ENCODE peak calls at places on chromosomes 11 and 22, in five cellular contexts. One of them, this sample, is unnamed.

GRCh38 chr11:134337051-134337450 is 5.3 kb downstream of the GLB1L2 start:
- DNase-seq in GM12878: no peak
- DNase-seq in H1: no peak
- DNase-seq in HCT116: no peak
- DNase-seq in K562: no peak
- DNase-seq in this sample: no peak

GRCh38 chr11:130808541-130808940 is 107.7 kb downstream of the SNX19 start:
- DNase-seq in GM12878: no peak
- DNase-seq in H1: no peak
- DNase-seq in HCT116: no peak
- DNase-seq in K562: no peak
- DNase-seq in this sample: no peak

GRCh38 chr11:88115828-88116410 is 59.3 kb downstream of the RAB38 start:
- DNase-seq in GM12878: no peak
- DNase-seq in H1: no peak
- DNase-seq in HCT116: no peak
- DNase-seq in K562: no peak
- DNase-seq in this sample: no peak

GRCh38 chr11:110951609-110952008 is 239.4 kb upstream of the ARHGAP20 start:
- DNase-seq in GM12878: peak; percentile 19
- DNase-seq in H1: no peak
- DNase-seq in HCT116: no peak
- DNase-seq in K562: no peak
- DNase-seq in this sample: no peak

GRCh38 chr22:30866216-30866615 is 102.4 kb downstream of the MORC2 start:
- DNase-seq in GM12878: no peak
- DNase-seq in H1: no peak
- DNase-seq in HCT116: no peak
- DNase-seq in K562: peak; percentile 1
- DNase-seq in this sample: no peak

GRCh38 chr22:20629401-20629800 is 122.0 kb downstream of the MED15 start:
- DNase-seq in GM12878: no peak
- DNase-seq in H1: no peak
- DNase-seq in HCT116: no peak
- DNase-seq in K562: no peak
- DNase-seq in this sample: no peak

GRCh38 chr22:31734512-31734911 is 15.4 kb downstream of the PRR14L start:
- DNase-seq in GM12878: no peak
- DNase-seq in H1: no peak
- DNase-seq in HCT116: no peak
- DNase-seq in K562: no peak
- DNase-seq in this sample: peak; percentile 29

GRCh38 chr11:75524576-75525432 is 937 bp downstream of the GDPD5 start:
- DNase-seq in GM12878: no peak
- DNase-seq in H1: no peak
- DNase-seq in HCT116: no peak
- DNase-seq in K562: peak; percentile 57
- DNase-seq in this sample: no peak

GRCh38 chr11:78733031-78733430 is 158.4 kb upstream of the NARS2 start:
- DNase-seq in GM12878: no peak
- DNase-seq in H1: no peak
- DNase-seq in HCT116: no peak
- DNase-seq in K562: no peak
- DNase-seq in this sample: no peak

GRCh38 chr11:110200241-110200640 is 96.2 kb downstream of the RDX start:
- DNase-seq in GM12878: no peak
- DNase-seq in H1: no peak
- DNase-seq in HCT116: no peak
- DNase-seq in K562: no peak
- DNase-seq in this sample: no peak

GRCh38 chr11:80443177-80443576 is 1002.3 kb upstream of the TENM4 start:
- DNase-seq in GM12878: no peak
- DNase-seq in H1: no peak
- DNase-seq in HCT116: no peak
- DNase-seq in K562: no peak
- DNase-seq in this sample: no peak

GRCh38 chr22:32788884-32789624 is 12.5 kb upstream of the TIMP3 start:
- DNase-seq in GM12878: no peak
- DNase-seq in H1: no peak
- DNase-seq in HCT116: no peak
- DNase-seq in K562: no peak
- DNase-seq in this sample: peak; percentile 74

GRCh38 chr11:12050911-12051667 is 42.7 kb upstream of the DKK3 start:
- DNase-seq in GM12878: no peak
- DNase-seq in H1: no peak
- DNase-seq in HCT116: no peak
- DNase-seq in K562: no peak
- DNase-seq in this sample: no peak

GRCh38 chr11:32643526-32643925 is 59.9 kb downstream of the EIF3M start:
- DNase-seq in GM12878: no peak
- DNase-seq in H1: no peak
- DNase-seq in HCT116: no peak
- DNase-seq in K562: no peak
- DNase-seq in this sample: no peak

GRCh38 chr11:96246718-96247540 is 96.1 kb downstream of the MAML2 start:
- DNase-seq in GM12878: no peak
- DNase-seq in H1: no peak
- DNase-seq in HCT116: peak; percentile 63
- DNase-seq in K562: no peak
- DNase-seq in this sample: peak; percentile 86

GRCh38 chr11:102564110-102564509 is 33.6 kb upstream of the MMP7 start:
- DNase-seq in GM12878: no peak
- DNase-seq in H1: no peak
- DNase-seq in HCT116: peak; percentile 74
- DNase-seq in K562: no peak
- DNase-seq in this sample: peak; percentile 27

GRCh38 chr11:910044-910588 is 494 bp downstream of the CHID1 start:
- DNase-seq in GM12878: no peak
- DNase-seq in H1: no peak
- DNase-seq in HCT116: no peak
- DNase-seq in K562: no peak
- DNase-seq in this sample: no peak

GRCh38 chr22:38133331-38133730 is 22.8 kb upstream of the BAIAP2L2 start:
- DNase-seq in GM12878: no peak
- DNase-seq in H1: no peak
- DNase-seq in HCT116: no peak
- DNase-seq in K562: no peak
- DNase-seq in this sample: no peak

GRCh38 chr11:100741866-100742625 is 55.0 kb downstream of the ARHGAP42 start:
- DNase-seq in GM12878: no peak
- DNase-seq in H1: no peak
- DNase-seq in HCT116: no peak
- DNase-seq in K562: no peak
- DNase-seq in this sample: no peak

GRCh38 chr22:37910863-37911262 is 4.8 kb downstream of the MICALL1 start:
- DNase-seq in GM12878: no peak
- DNase-seq in H1: no peak
- DNase-seq in HCT116: no peak
- DNase-seq in K562: no peak
- DNase-seq in this sample: no peak

GRCh38 chr11:66317322-66317765 is 500 bp upstream of the CD248 start:
- DNase-seq in GM12878: no peak
- DNase-seq in H1: no peak
- DNase-seq in HCT116: no peak
- DNase-seq in K562: no peak
- DNase-seq in this sample: peak; percentile 18

GRCh38 chr11:35838071-35838470 is 105.8 kb upstream of the LDLRAD3 start:
- DNase-seq in GM12878: no peak
- DNase-seq in H1: no peak
- DNase-seq in HCT116: no peak
- DNase-seq in K562: no peak
- DNase-seq in this sample: no peak

GRCh38 chr11:116033931-116034553 is 529.8 kb upstream of the CADM1 start:
- DNase-seq in GM12878: no peak
- DNase-seq in H1: no peak
- DNase-seq in HCT116: no peak
- DNase-seq in K562: no peak
- DNase-seq in this sample: no peak

GRCh38 chr11:61150656-61151544 is 10.3 kb downstream of the VPS37C start:
- DNase-seq in GM12878: no peak
- DNase-seq in H1: no peak
- DNase-seq in HCT116: no peak
- DNase-seq in K562: no peak
- DNase-seq in this sample: no peak

GRCh38 chr11:12963789-12964536 is 45.2 kb upstream of the RASSF10 start:
- DNase-seq in GM12878: peak; percentile 7
- DNase-seq in H1: peak; percentile 49
- DNase-seq in HCT116: peak; percentile 59
- DNase-seq in K562: peak; percentile 89
- DNase-seq in this sample: peak; percentile 60

GRCh38 chr11:69840371-69841169 is 21.4 kb upstream of the FGF3 start:
- DNase-seq in GM12878: no peak
- DNase-seq in H1: no peak
- DNase-seq in HCT116: peak; percentile 76
- DNase-seq in K562: no peak
- DNase-seq in this sample: no peak

GRCh38 chr11:65482306-65482850 is 16.5 kb upstream of the MALAT1 start:
- DNase-seq in GM12878: no peak
- DNase-seq in H1: no peak
- DNase-seq in HCT116: no peak
- DNase-seq in K562: no peak
- DNase-seq in this sample: no peak

GRCh38 chr22:26321469-26321913 is 107.6 kb upstream of the ASPHD2 start:
- DNase-seq in GM12878: no peak
- DNase-seq in H1: no peak
- DNase-seq in HCT116: no peak
- DNase-seq in K562: peak; percentile 14
- DNase-seq in this sample: no peak

GRCh38 chr11:32555885-32556284 is 27.7 kb upstream of the EIF3M start:
- DNase-seq in GM12878: no peak
- DNase-seq in H1: no peak
- DNase-seq in HCT116: no peak
- DNase-seq in K562: no peak
- DNase-seq in this sample: no peak

GRCh38 chr22:50694766-50695420 is 22.3 kb downstream of the SHANK3 start:
- DNase-seq in GM12878: no peak
- DNase-seq in H1: no peak
- DNase-seq in HCT116: no peak
- DNase-seq in K562: no peak
- DNase-seq in this sample: no peak

GRCh38 chr11:36253238-36253637 is 36.0 kb downstream of the COMMD9 start:
- DNase-seq in GM12878: no peak
- DNase-seq in H1: no peak
- DNase-seq in HCT116: no peak
- DNase-seq in K562: no peak
- DNase-seq in this sample: no peak

GRCh38 chr11:46295312-46295995 is 18.0 kb downstream of the CREB3L1 start:
- DNase-seq in GM12878: no peak
- DNase-seq in H1: peak; percentile 64
- DNase-seq in HCT116: no peak
- DNase-seq in K562: peak; percentile 96
- DNase-seq in this sample: peak; percentile 27
- H2AFZ ChIP-seq in GM12878: peak overlapping the region; percentile 70
- H2AFZ ChIP-seq in H1: no peak overlapping the region
- H2AFZ ChIP-seq in HCT116: no peak overlapping the region
- H2AFZ ChIP-seq in K562: peak overlapping the region; percentile 86
- H2AFZ ChIP-seq in this sample: no peak overlapping the region

DNA sequence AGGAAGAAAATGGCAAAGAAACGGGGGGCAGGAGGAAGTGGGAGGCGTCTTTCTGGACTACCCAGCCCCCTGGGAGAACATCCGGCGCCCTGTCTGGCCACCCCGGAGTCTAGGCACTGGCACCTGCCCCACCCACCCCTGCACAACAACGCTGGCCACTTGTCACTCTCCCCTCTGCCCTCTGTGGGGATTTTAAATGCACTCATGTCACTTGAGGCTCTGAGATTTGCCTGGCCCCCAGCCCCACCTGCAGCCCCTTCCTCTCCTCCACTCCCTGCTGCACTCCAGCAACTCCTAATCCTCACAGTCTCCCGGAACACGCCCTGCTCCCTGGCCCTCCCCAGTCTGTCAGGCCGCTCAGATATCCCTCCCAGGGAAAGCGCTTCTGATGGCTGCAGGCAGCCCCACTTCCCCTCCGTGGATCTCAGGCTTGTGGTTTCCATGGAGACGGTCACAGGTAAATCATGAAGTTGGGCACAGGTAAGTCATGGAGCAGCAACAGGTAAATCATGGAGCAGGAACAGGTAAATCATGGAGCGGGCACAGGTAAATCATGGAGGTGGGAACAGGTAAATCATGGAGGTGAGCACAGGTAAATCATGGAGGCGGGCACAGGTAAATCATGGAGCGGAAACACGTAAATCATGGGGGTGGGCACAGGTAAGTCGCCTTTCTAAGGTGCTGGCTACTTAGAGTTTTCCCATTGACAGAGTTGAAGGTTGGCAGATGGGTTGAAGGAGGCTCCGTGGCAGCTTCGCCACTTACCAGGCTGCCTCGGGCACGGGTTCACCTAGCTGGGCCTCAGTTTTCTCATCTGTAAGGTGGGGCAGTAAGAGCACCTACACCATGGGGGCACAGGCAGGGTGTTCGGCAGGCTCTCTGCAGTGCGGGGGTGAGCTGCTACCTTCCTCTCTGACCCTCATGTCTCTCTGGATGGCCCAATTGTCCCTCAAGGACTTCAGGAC is 79.0 kb upstream of the SHISAL1 start:
- DNase-seq in GM12878: no peak
- DNase-seq in H1: no peak
- DNase-seq in HCT116: no peak
- DNase-seq in K562: no peak
- DNase-seq in this sample: no peak
- TF ChIP-seq ATF3 in GM12878: no peak
- TF ChIP-seq ATF3 in H1: no peak
- TF ChIP-seq ATF3 in HCT116: no peak
- TF ChIP-seq ATF3 in K562: no peak
- TF ChIP-seq ATF3 in this sample: no peak

GRCh38 chr22:46091277-46091977 is 58.9 kb upstream of the PPARA start:
- DNase-seq in GM12878: no peak
- DNase-seq in H1: no peak
- DNase-seq in HCT116: no peak
- DNase-seq in K562: no peak
- DNase-seq in this sample: no peak
- H2AFZ ChIP-seq in GM12878: no peak overlapping the region
- H2AFZ ChIP-seq in H1: no peak overlapping the region
- H2AFZ ChIP-seq in HCT116: no peak overlapping the region
- H2AFZ ChIP-seq in K562: no peak overlapping the region
- H2AFZ ChIP-seq in this sample: no peak overlapping the region

DNA sequence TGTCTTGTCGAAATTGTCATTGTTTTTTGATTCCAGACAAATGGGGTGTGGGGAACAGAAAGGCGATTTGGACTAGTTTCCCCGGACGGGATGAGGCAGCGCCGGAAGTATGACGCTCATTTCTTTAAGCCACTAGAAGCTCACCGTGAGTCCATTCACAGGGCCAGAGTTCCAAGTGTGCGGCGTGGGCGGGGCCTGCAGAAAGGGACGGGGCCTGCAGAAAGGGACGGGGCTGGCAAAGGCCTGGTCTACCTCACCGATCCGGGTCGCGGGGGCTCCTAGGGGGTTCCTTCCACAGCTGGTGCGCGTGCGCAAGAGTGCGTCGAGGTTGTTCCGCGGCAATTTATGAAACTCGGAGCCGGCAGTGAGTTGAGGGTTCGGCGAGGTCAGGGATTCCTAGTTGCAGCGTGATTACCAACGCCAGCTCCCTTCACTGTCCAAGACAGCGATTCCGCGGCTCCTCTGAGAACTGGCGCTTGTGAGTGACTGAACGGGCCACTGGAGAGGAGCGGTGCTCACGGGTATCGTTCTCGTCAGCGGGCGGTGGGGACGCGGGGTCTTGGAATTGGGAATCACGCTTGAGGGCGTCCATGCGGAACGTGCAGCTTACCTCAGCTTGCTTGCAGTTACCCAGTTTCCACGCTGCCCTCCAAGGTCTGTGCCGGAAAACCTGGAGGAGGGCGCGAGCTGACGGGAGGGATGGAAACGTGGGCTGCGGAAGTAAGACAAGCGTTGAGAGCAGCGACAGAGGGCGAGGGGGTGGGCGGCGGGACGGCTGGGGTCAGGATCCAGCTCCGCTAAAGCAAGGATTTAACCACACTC is at the start of gene ZNF215:
- DNase-seq in GM12878: no peak
- DNase-seq in H1: peak; percentile 71
- DNase-seq in HCT116: peak; percentile 93
- DNase-seq in K562: peak; percentile 92
- DNase-seq in this sample: no peak
- TF ChIP-seq ATF3 in GM12878: no peak
- TF ChIP-seq ATF3 in H1: no peak
- TF ChIP-seq ATF3 in HCT116: no peak
- TF ChIP-seq ATF3 in K562: peak; percentile 47
- TF ChIP-seq ATF3 in this sample: no peak